ENCODE peak calls at places on chromosomes 13 and 19, in five cellular contexts. R is breast epithelium; K is CD4-positive, alpha-beta T cell; L is ascending aorta; D is neural progenitor cell. P is an unnamed sample.

GRCh38 chr19:40555978-40556689 is 20.5 kb upstream of the SHKBP1 start:
- DNase-seq in D (no peak), R (no peak), L (no peak), K (no peak), P (no peak)

GRCh38 chr19:17114414-17114831 is 38.8 kb downstream of the MYO9B start:
- DNase-seq in D (peak), K (no peak), R (peak), L (no peak), P (no peak)

GRCh38 chr19:46015961-46016425 is 6.9 kb downstream of the PGLYRP1 start:
- DNase-seq in L (no peak), D (peak), R (no peak), K (no peak), P (no peak)

GRCh38 chr13:34657716-34658115 is 284.4 kb upstream of the NBEA start:
- DNase-seq in K (no peak), L (no peak), D (no peak), R (no peak), P (no peak)

GRCh38 chr13:40508112-40508511 is 158.3 kb downstream of the FOXO1 start:
- DNase-seq in L (no peak), K (no peak), D (no peak), R (no peak), P (no peak)

GRCh38 chr19:3656073-3656746 is 29.6 kb upstream of the CACTIN start:
- DNase-seq in R (no peak), K (no peak), D (no peak), L (no peak), P (no peak)

GRCh38 chr13:58463841-58464240 is 832.3 kb downstream of the PCDH17 start:
- DNase-seq in K (no peak), D (no peak), L (no peak), R (no peak), P (no peak)

GRCh38 chr19:19538077-19538764 is at the start of gene CILP2:
- DNase-seq in L (no peak), D (peak), K (no peak), R (peak), P (no peak)

GRCh38 chr19:16326401-16327130 is 1.9 kb downstream of the KLF2 start:
- DNase-seq in L (no peak), K (no peak), R (no peak), D (peak), P (no peak)

GRCh38 chr19:19050104-19050503 is 13.7 kb upstream of the SLC25A42 start:
- DNase-seq in L (no peak), K (no peak), R (no peak), D (no peak), P (no peak)

GRCh38 chr19:18425515-18426415 is 6.6 kb downstream of the SSBP4 start:
- DNase-seq in K (no peak), D (no peak), L (no peak), R (no peak), P (no peak)

GRCh38 chr13:44294868-44295267 is 78.8 kb upstream of the SERP2 start:
- DNase-seq in L (no peak), D (no peak), K (no peak), R (no peak), P (no peak)

GRCh38 chr19:5001547-5002131 is 32.7 kb downstream of the KDM4B start:
- DNase-seq in L (no peak), K (peak), R (no peak), D (peak), P (no peak)

GRCh38 chr19:18046066-18046718 is 38.2 kb downstream of the ARRDC2 start:
- DNase-seq in R (peak), L (no peak), K (no peak), D (no peak), P (no peak)

GRCh38 chr19:31286491-31286890 is 62.7 kb downstream of the TSHZ3 start:
- DNase-seq in L (no peak), R (no peak), K (no peak), D (no peak), P (no peak)

GRCh38 chr19:19064811-19065745 is 1.3 kb downstream of the SLC25A42 start:
- DNase-seq in K (no peak), R (no peak), D (no peak), L (no peak), P (no peak)

GRCh38 chr13:35833571-35834305 is 297.4 kb downstream of the DCLK1 start:
- DNase-seq in R (no peak), L (no peak), K (no peak), D (no peak), P (no peak)

GRCh38 chr19:46613525-46613924 is 11.4 kb downstream of the PTGIR start:
- DNase-seq in R (no peak), D (no peak), K (no peak), L (no peak), P (no peak)

GRCh38 chr13:26019241-26019640 is 32.6 kb downstream of the SHISA2 start:
- DNase-seq in K (no peak), D (no peak), R (no peak), L (no peak), P (no peak)

GRCh38 chr19:45362291-45362690 is 8.1 kb downstream of the ERCC2 start:
- DNase-seq in R (no peak), K (no peak), D (no peak), L (no peak), P (no peak)

GRCh38 chr13:97335488-97336134 is 98.4 kb upstream of the RAP2A start:
- DNase-seq in D (no peak), K (no peak), R (no peak), L (no peak), P (no peak)

GRCh38 chr13:74768521-74769090 is 634.4 kb upstream of the KLF12 start:
- DNase-seq in K (no peak), D (no peak), L (no peak), R (no peak), P (no peak)

GRCh38 chr19:52570005-52570861 is at the start of gene ZNF701:
- DNase-seq in L (peak), K (peak), D (peak), R (peak), P (peak)

GRCh38 chr13:79354285-79354684 is 51.8 kb downstream of the RBM26 start:
- DNase-seq in D (no peak), R (no peak), L (no peak), K (no peak), P (no peak)

GRCh38 chr19:18274303-18274775 is at the start of gene IQCN:
- DNase-seq in D (no peak), K (no peak), L (no peak), R (peak), P (no peak)

GRCh38 chr13:24097064-24097463 is 63.5 kb upstream of the SPATA13 start:
- DNase-seq in D (no peak), L (no peak), R (no peak), K (no peak), P (no peak)

DNA sequence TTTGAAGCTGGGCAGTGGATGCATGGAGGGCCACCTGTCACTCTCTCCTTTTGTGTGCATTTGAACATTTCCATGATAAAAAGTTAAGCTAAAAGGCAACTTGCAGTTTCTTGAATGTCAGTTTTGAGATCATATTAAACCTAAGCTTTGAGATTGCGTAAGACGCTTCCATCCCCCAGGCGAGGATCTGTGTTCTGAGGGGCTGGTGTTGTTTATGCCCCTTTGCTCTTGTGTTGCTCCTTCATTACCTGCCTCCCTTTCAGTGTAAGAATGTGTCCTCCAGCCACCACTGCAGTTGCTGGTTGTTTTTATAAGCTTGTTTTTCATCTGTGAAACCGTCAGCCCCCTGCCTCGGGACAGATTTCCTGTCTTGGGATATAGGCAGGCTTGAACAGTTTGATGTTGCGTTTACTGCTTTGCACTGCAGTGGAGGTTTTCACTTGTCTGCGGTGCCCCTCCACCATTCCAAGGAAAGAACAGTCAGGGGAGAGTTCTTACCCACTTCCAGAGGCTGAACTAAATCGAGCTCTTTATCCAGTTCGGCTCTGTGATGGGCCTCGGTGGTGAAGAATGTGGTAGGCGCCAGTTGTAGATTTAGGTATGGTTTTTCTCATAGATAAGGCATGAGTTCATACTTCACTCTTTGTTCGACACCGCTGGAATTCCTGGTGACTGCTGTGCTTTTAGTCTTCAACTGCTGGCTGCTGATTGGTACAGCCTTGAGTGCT is 96.8 kb downstream of the ARHGEF7 start:
- DNase-seq in R (no peak), L (no peak), D (peak), K (no peak), P (no peak)
- H3K27ac ChIP-seq in R (no peak), L (peak), D (peak), K (no peak), P (no peak)

GRCh38 chr13:110124201-110124600 is 182.8 kb downstream of the COL4A1 start:
- DNase-seq in L (no peak), D (no peak), K (no peak), R (no peak), P (no peak)
- H3K27ac ChIP-seq in L (no peak), D (no peak), K (no peak), R (no peak), P (no peak)

DNA sequence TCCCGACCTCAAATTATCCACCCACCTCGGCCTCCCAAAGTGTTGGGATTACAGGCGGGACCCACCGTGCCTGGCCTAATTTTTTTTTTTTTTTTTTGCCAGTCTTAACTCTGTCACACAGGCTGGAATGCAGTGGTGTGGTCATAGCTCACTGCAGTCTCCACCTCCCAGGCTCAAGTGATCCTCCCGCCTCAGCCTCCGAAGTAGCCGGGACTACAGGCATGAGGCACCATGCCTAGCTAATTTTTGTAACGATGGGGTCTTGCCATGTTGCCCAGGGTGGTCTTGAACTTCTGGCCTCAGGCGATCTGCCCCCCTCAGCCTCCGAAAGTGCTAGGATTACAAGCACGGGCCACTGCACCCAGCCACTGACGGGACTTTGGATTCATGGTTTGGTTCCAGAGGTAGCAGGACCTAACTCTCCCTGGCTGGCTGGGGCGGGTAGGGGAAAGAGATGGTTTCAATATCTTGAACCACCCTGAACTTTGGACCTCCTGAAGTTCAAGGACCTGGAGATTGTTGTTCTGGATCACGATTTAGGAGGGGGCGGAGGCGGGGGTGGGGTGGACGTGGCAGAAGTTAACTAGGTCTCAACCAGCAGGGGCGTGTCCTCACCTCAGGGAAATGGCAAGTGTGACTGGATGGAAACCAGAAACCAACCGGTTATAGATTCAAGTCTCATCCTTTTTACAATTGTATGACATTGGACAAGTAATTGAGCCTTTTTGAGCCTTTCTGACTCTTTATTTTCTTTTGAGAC is 40.8 kb downstream of the IER2 start:
- DNase-seq in K (no peak), L (no peak), D (no peak), R (no peak), P (no peak)
- H3K27ac ChIP-seq in K (no peak), L (no peak), D (no peak), R (no peak), P (no peak)

GRCh38 chr13:112979406-112979902 is 10.4 kb downstream of the MCF2L start:
- DNase-seq in R (no peak), L (no peak), D (no peak), K (no peak), P (no peak)
- H3K27ac ChIP-seq in R (no peak), L (no peak), D (no peak), K (no peak), P (peak)

GRCh38 chr19:29680447-29680846 is 15.2 kb downstream of the PLEKHF1 start:
- DNase-seq in L (no peak), K (peak), D (no peak), R (no peak), P (no peak)

GRCh38 chr19:29683009-29683408 is 17.7 kb downstream of the PLEKHF1 start:
- DNase-seq in L (no peak), D (peak), R (no peak), K (no peak), P (peak)

GRCh38 chr19:29680937-29681336 is 15.7 kb downstream of the PLEKHF1 start:
- DNase-seq in L (no peak), K (no peak), D (no peak), R (no peak), P (no peak)

GRCh38 chr19:29681422-29682235 is 16.4 kb downstream of the PLEKHF1 start:
- DNase-seq in R (peak), D (no peak), K (no peak), L (no peak), P (no peak)

GRCh38 chr19:29682236-29682895 is 17.1 kb downstream of the PLEKHF1 start:
- DNase-seq in L (no peak), R (no peak), K (no peak), D (no peak), P (no peak)
- H3K27ac ChIP-seq in L (peak), R (peak), K (no peak), D (no peak), P (peak)

GRCh38 chr19:12984143-12984627 is 11.1 kb upstream of the NFIX start:
- DNase-seq in D (no peak), R (no peak), K (no peak), L (no peak), P (no peak)

GRCh38 chr19:12984683-12985048 is 10.6 kb upstream of the NFIX start:
- DNase-seq in R (no peak), L (no peak), D (no peak), K (no peak), P (peak)

GRCh38 chr19:12983091-12983490 is 12.2 kb upstream of the NFIX start:
- DNase-seq in L (no peak), D (no peak), K (no peak), R (no peak), P (no peak)

GRCh38 chr19:12983561-12984142 is 11.6 kb upstream of the NFIX start:
- DNase-seq in K (peak), L (no peak), D (peak), R (peak), P (peak)

DNA sequence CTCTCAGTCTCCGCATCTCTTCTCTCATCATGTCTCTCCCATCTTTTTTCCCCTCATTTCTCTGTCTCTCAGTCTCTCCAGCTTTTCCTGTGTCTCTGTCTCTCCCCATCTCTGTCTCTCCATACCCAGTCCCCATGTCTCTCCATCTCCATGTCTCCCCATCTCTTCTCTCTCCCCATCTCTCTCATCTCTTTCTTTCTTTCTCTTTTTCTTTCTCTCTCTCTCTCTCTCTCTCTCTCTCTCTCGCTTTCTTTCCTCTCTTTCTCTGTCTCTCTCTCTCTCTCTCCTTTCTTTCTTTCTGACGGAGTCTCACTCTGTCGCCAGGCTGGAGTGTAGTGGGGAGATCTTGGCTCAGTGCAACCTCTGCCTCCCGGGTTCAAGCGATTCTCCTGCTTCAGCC is 12.6 kb upstream of the NFIX start:
- DNase-seq in K (no peak), D (no peak), R (no peak), L (no peak), P (no peak)
- H3K27ac ChIP-seq in K (no peak), D (no peak), R (peak), L (no peak), P (peak)

GRCh38 chr19:55545913-55546495 is 661 bp upstream of the SBK3 start:
- DNase-seq in K (no peak), L (no peak), R (no peak), D (no peak), P (no peak)
- H3K27ac ChIP-seq in K (no peak), L (peak), R (peak), D (no peak), P (no peak)

GRCh38 chr13:50072676-50073075 is 57.4 kb downstream of the KCNRG start:
- DNase-seq in D (no peak), L (no peak), R (no peak), K (no peak), P (no peak)
- H3K27ac ChIP-seq in D (no peak), L (peak), R (no peak), K (no peak), P (no peak)

GRCh38 chr19:49486710-49487276 is 615 bp upstream of the RPL13A start:
- DNase-seq in R (no peak), D (no peak), L (no peak), K (no peak), P (no peak)
- H3K27ac ChIP-seq in R (peak), D (no peak), L (peak), K (peak), P (peak)